ENCODE peak calls at places on chromosomes 7 and 10, in four cellular contexts. D is HCT116, J is Panc1, R is K562. Y is an unnamed sample.

GRCh38 chr10:69885379-69886156 is 83.9 kb downstream of the COL13A1 start:
- DNase-seq in R (peak), D (no peak), J (no peak), Y (no peak)

GRCh38 chr10:2978574-2979266 is 88.6 kb upstream of the PFKP start:
- DNase-seq in R (no peak), J (no peak), D (no peak), Y (no peak)

GRCh38 chr7:98764946-98765345 is 104.9 kb downstream of the TMEM130 start:
- DNase-seq in J (no peak), D (no peak), R (no peak), Y (no peak)

GRCh38 chr7:79909124-79909641 is 225.4 kb upstream of the GNAI1 start:
- DNase-seq in J (no peak), D (peak), R (no peak), Y (no peak)

GRCh38 chr7:156703209-156703608 is 62.6 kb downstream of the RNF32 start:
- DNase-seq in D (no peak), J (no peak), R (no peak), Y (no peak)

GRCh38 chr7:155131090-155131489 is 61.0 kb downstream of the HTR5A start:
- DNase-seq in R (no peak), D (no peak), J (no peak), Y (no peak)

GRCh38 chr10:29100505-29100904 is 188.4 kb upstream of the LYZL1 start:
- DNase-seq in R (no peak), J (no peak), D (no peak), Y (no peak)

GRCh38 chr7:42606217-42606905 is 305.5 kb downstream of the C7orf25 start:
- DNase-seq in R (no peak), J (no peak), D (no peak), Y (no peak)

GRCh38 chr10:103184615-103185014 is 8.5 kb downstream of the NT5C2 start:
- DNase-seq in R (no peak), D (no peak), J (no peak), Y (peak)

GRCh38 chr10:32530231-32530630 is 84.3 kb downstream of the CCDC7 start:
- DNase-seq in J (no peak), D (no peak), R (no peak), Y (no peak)

GRCh38 chr7:514651-515598 is 4.7 kb downstream of the PDGFA start:
- DNase-seq in J (no peak), D (no peak), R (peak), Y (no peak)

GRCh38 chr10:34827087-34827766 is 12.1 kb upstream of the PARD3 start:
- DNase-seq in D (no peak), R (no peak), J (no peak), Y (no peak)

GRCh38 chr7:23072916-23073315 is 32.7 kb upstream of the KLHL7 start:
- DNase-seq in J (no peak), D (no peak), R (no peak), Y (no peak)

GRCh38 chr7:91784469-91784868 is 96.0 kb downstream of the MTERF1 start:
- DNase-seq in R (peak), J (no peak), D (peak), Y (no peak)

GRCh38 chr10:8037941-8038894 is 16.3 kb upstream of the GATA3 start:
- DNase-seq in R (no peak), D (no peak), J (no peak), Y (no peak)

GRCh38 chr10:3467052-3467906 is 294.7 kb upstream of the PITRM1 start:
- DNase-seq in J (peak), D (peak), R (no peak), Y (no peak)

GRCh38 chr10:79274279-79275104 is 72.8 kb upstream of the PPIF start:
- DNase-seq in J (no peak), R (no peak), D (no peak), Y (no peak)

GRCh38 chr7:40827217-40828085 is 692.6 kb downstream of the SUGCT start:
- DNase-seq in D (no peak), R (no peak), J (no peak), Y (no peak)

GRCh38 chr10:46558411-46559185 is 2.1 kb upstream of the GPRIN2 start:
- DNase-seq in R (no peak), D (no peak), J (no peak), Y (peak)

GRCh38 chr7:148699772-148700629 is 1.3 kb downstream of the CUL1 start:
- DNase-seq in J (peak), D (no peak), R (peak), Y (peak)

GRCh38 chr7:121954803-121955202 is 81.8 kb downstream of the PTPRZ1 start:
- DNase-seq in D (no peak), J (no peak), R (no peak), Y (no peak)

GRCh38 chr7:149733554-149734513 is 39.6 kb downstream of the ZNF467 start:
- DNase-seq in R (no peak), D (no peak), J (no peak), Y (no peak)

GRCh38 chr7:44150966-44151678 is 10.0 kb upstream of the MYL7 start:
- DNase-seq in R (no peak), J (no peak), D (no peak), Y (no peak)

DNA sequence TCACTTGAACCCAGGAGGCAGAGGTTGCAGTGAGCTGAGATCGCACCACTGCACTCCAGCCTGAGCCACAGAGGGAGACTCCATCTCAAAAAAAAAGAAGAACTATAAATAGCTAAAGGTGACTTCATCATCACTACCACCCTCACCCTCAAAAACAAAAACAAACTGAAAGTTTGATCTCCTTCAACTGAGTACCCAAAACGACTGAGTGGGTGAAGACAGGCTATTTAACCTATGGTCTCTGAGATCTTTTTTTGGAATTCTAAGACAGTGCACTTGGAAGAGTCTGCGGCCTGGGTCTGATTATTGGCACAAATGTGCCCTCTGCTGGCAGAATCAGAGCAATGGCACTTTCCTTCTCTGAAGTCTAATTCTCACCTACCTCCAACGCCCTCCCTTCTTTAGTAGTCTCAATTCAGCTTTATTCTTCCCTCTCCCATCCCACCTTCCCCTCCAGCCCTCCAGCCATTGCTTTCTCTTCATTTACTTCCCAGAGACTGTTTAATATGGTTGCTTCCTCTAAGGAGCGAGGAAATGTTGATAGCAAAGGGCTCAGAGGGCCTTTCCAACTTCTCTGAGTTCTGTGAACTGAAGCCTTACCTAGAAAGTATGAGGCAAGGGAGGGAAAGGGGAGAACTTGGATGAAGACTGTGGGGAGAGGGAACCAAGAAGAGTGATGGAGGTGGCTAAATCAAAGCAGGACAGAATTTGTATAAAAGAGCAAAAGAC is 2.9 kb upstream of the MYOZ1 start:
- DNase-seq in J (peak), D (peak), R (peak), Y (peak)
- TF ChIP-seq TCF7L2 in J (no peak), D (no peak), R (no peak), Y (no peak)

GRCh38 chr7:127782550-127783266 is 130.7 kb downstream of the SND1 start:
- DNase-seq in J (no peak), D (no peak), R (no peak), Y (no peak)
- TF ChIP-seq TCF7L2 in J (no peak), D (no peak), R (no peak), Y (no peak)

DNA sequence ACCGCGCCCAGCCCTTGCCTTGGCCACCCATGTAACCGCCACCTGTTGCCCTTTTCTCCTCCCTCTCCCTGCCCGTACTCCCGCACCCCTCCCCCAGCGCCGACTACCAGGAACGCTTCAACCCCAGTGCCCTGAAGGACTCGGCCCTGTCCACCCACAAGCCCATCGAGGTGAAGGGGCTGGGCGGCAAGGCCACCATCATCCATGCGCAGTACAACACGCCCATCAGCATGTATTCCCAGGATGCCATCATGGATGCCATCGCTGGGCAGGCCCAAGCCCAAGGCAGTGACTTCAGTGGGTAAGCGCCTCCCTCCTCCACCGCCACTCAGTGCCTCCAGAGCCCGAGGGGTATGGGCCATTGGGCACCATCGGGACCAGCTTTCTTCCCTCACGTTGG is 18.7 kb downstream of the LDB3 start:
- DNase-seq in R (no peak), J (no peak), D (no peak), Y (no peak)
- TF ChIP-seq TCF7L2 in R (no peak), J (no peak), D (no peak), Y (no peak)

DNA sequence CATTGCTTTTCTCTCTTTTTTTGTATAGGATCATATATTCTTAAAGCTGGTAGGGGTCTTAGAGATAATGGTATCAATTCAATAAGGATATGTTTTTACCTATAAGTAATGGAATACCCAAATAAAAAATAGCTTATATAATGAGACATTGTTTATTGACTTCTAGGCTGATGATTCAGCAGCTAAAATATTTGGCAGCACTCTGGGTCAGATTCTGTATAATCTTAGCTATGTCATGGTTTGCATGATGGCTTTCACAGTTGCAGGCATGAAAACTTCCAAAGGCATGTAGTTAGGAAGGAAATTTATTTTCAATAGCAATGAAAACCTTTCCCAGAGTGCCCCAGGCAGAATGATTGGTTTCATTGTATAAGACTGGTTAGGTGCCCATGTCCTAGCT is 32.1 kb upstream of the A1CF start:
- DNase-seq in J (no peak), R (no peak), D (no peak), Y (no peak)
- TF ChIP-seq TCF7L2 in J (no peak), R (no peak), D (no peak), Y (no peak)

DNA sequence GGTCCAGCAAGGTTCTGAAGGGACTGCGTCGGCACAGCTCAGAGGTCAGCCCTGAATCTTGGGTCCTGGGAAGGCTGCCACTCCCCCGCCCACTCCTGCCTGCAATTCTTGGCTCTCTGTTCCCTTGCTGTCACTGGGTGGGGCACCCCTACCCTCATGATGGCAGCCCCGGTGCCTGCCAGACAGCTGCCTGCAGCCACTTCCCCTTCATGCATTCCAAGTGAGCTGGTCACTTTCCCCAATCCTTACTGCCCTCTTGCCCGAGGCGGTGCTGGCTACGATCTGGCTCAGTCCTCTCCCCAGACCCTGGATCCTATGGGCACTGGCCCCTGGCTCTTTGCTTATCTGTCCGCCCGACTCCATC is 14.2 kb downstream of the MYL10 start:
- DNase-seq in J (no peak), D (no peak), R (no peak), Y (no peak)
- TF ChIP-seq TCF7L2 in J (no peak), D (no peak), R (no peak), Y (no peak)

GRCh38 chr7:34750636-34751035 is 92.6 kb downstream of the NPSR1 start:
- DNase-seq in J (no peak), R (no peak), D (no peak), Y (no peak)

GRCh38 chr7:34747842-34748241 is 89.8 kb downstream of the NPSR1 start:
- DNase-seq in D (no peak), J (no peak), R (no peak), Y (no peak)

GRCh38 chr7:34747176-34747781 is 89.3 kb downstream of the NPSR1 start:
- DNase-seq in J (no peak), R (no peak), D (no peak), Y (no peak)

GRCh38 chr7:34750209-34750608 is 92.2 kb downstream of the NPSR1 start:
- DNase-seq in J (no peak), R (no peak), D (no peak), Y (no peak)

GRCh38 chr7:34748244-34749039 is 90.4 kb downstream of the NPSR1 start:
- DNase-seq in J (peak), R (no peak), D (peak), Y (peak)
- TF ChIP-seq TCF7L2 in J (peak), R (no peak), D (peak), Y (no peak)

GRCh38 chr7:106966121-106966520 is 78.4 kb upstream of the PRKAR2B start:
- DNase-seq in R (no peak), J (no peak), D (no peak), Y (no peak)

GRCh38 chr7:106959753-106960152 is 84.8 kb upstream of the PRKAR2B start:
- DNase-seq in D (no peak), R (peak), J (no peak), Y (no peak)

GRCh38 chr7:106962751-106963150 is 81.8 kb upstream of the PRKAR2B start:
- DNase-seq in J (no peak), R (no peak), D (no peak), Y (no peak)

GRCh38 chr7:106968160-106968559 is 76.3 kb upstream of the PRKAR2B start:
- DNase-seq in R (no peak), J (no peak), D (no peak), Y (no peak)

DNA sequence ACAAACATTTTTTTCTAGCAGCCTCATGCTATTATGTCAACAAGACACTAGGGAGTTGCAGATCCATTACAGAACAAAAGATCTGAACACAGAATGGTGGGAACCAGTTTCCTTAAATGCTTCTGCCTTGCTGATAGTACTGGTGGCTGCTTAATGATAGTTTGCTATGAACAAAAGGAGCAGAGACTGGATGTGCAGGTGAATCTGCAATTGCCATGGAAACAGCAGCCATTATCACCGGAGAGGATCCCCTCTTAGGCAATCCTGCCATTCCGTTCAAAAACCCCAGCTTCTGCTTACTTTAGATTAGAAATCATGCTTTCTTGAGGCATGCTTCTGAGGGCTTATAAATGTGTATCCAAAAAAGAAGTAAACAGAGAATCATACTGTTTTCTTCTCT is 80.0 kb upstream of the PRKAR2B start:
- DNase-seq in R (no peak), D (no peak), J (no peak), Y (no peak)
- TF ChIP-seq TCF7L2 in R (no peak), D (no peak), J (no peak), Y (no peak)

GRCh38 chr7:87882538-87882937 is 6.2 kb downstream of the DBF4 start:
- DNase-seq in J (no peak), R (no peak), D (no peak), Y (no peak)

GRCh38 chr7:87885018-87885417 is 8.7 kb downstream of the DBF4 start:
- DNase-seq in D (no peak), J (no peak), R (no peak), Y (no peak)

GRCh38 chr7:87886875-87887274 is 10.6 kb downstream of the DBF4 start:
- DNase-seq in J (no peak), R (no peak), D (peak), Y (peak)
- TF ChIP-seq TCF7L2 in J (no peak), R (no peak), D (no peak), Y (no peak)

Y was measured in HepG2.